ENCODE peak calls at places on chromosomes 16 and 17, in six cellular contexts. Z is PC-9; U is CD4-positive, alpha-beta T cell; W is foreskin keratinocyte; I is transverse colon; S is psoas muscle. Y is an unnamed sample.

GRCh38 chr16:66656547-66656946 is 40.0 kb downstream of the CMTM4 start:
- DNase-seq in Z (no peak), I (no peak), U (no peak), S (no peak), W (no peak), Y (no peak)

GRCh38 chr17:65278050-65278819 is 141.1 kb downstream of the RGS9 start:
- DNase-seq in S (peak), I (peak), Z (peak), U (no peak), W (no peak), Y (peak)

GRCh38 chr17:43871947-43872690 is 25.1 kb downstream of the CD300LG start:
- DNase-seq in W (peak), I (peak), S (no peak), Z (peak), U (no peak), Y (peak)

GRCh38 chr17:350706-351435 is 1.7 kb downstream of the RPH3AL start:
- DNase-seq in I (peak), Z (peak), S (peak), U (no peak), W (peak), Y (peak)

GRCh38 chr16:68229431-68230175 is 6.3 kb downstream of the ESRP2 start:
- DNase-seq in S (no peak), W (peak), Z (no peak), I (no peak), U (peak), Y (peak)

GRCh38 chr17:82095777-82096708 is 2.0 kb downstream of the FASN start:
- DNase-seq in S (peak), U (no peak), I (no peak), W (no peak), Z (peak), Y (no peak)

GRCh38 chr17:79011451-79012147 is 2.0 kb upstream of the CANT1 start:
- DNase-seq in U (no peak), W (peak), S (no peak), I (no peak), Z (peak), Y (no peak)

GRCh38 chr17:75854111-75854748 is 905 bp downstream of the WBP2 start:
- DNase-seq in I (no peak), S (no peak), U (no peak), Z (peak), W (peak), Y (no peak)

GRCh38 chr16:68400924-68401460 is 47.3 kb downstream of the SMPD3 start:
- DNase-seq in W (no peak), U (no peak), S (no peak), I (no peak), Z (no peak), Y (no peak)

GRCh38 chr16:12027091-12027490 is 50.6 kb downstream of the SNX29 start:
- DNase-seq in S (no peak), I (no peak), W (peak), Z (peak), U (no peak), Y (peak)

GRCh38 chr17:78269893-78270490 is 38.6 kb downstream of the TMEM235 start:
- DNase-seq in W (no peak), Z (no peak), I (no peak), S (no peak), U (no peak), Y (no peak)

DNA sequence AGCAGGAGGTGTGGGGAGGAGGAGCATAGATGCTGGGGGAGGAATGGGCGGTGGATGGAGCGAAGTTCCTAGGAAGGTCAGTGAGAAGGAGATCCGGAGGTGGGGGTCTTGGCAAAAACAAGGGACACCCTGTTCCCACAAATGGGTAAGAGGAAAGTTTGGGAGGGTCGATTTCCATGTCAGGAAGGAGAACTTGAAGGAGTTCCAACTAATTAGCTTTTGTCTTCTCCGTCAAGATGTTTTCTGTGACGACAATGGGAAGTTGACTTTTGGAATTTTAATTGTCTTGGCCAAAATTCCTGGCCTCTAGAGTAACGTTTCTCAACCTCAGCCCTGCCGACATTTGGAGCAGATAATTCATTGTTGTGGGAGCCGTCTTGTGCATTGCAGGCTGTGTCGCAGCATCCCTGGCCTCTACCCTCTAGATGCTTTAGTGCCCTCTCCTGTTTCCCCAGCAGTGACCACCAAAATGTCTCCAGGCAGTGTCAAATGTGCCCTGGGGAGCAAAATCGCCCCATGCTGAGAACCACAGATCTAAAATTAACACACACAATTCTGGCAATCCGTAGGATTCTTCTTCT is 97.1 kb downstream of the PITPNC1 start:
- DNase-seq in I (no peak), Z (no peak), U (no peak), S (no peak), W (no peak), Y (no peak)
- TF ChIP-seq CTCF in I (no peak), Z (no peak), U (no peak), S (no peak), W (no peak), Y (no peak)

GRCh38 chr17:59845595-59846390 is 47.0 kb downstream of the TUBD1 start:
- DNase-seq in I (peak), Z (peak), W (peak), S (peak), U (no peak), Y (peak)
- TF ChIP-seq CTCF in I (no peak), Z (peak), W (no peak), S (no peak), U (no peak), Y (no peak)

GRCh38 chr16:88681084-88681680 is 5.1 kb downstream of the SNAI3 start:
- DNase-seq in S (no peak), W (no peak), I (peak), Z (peak), U (peak), Y (peak)

GRCh38 chr16:88681709-88682451 is 4.4 kb downstream of the SNAI3 start:
- DNase-seq in U (peak), S (no peak), Z (no peak), W (no peak), I (peak), Y (no peak)

GRCh38 chr16:88678224-88678979 is 7.9 kb downstream of the SNAI3 start:
- DNase-seq in U (no peak), I (no peak), S (no peak), W (no peak), Z (no peak), Y (no peak)

GRCh38 chr16:88677721-88678120 is 8.6 kb downstream of the SNAI3 start:
- DNase-seq in W (no peak), U (no peak), Z (no peak), S (no peak), I (no peak), Y (no peak)

GRCh38 chr16:88680554-88681083 is 5.7 kb downstream of the SNAI3 start:
- DNase-seq in U (no peak), Z (no peak), S (no peak), W (no peak), I (no peak), Y (no peak)
- TF ChIP-seq CTCF in U (no peak), Z (no peak), S (no peak), W (no peak), I (no peak), Y (no peak)

GRCh38 chr16:56895813-56896212 is 30.8 kb downstream of the SLC12A3 start:
- DNase-seq in W (no peak), S (no peak), U (no peak), I (no peak), Z (no peak), Y (no peak)
- TF ChIP-seq CTCF in W (no peak), S (no peak), U (no peak), I (no peak), Z (no peak), Y (no peak)

GRCh38 chr17:17809527-17810373 is 27.0 kb downstream of the SREBF1 start:
- DNase-seq in S (peak), I (no peak), W (peak), U (no peak), Z (no peak), Y (no peak)

GRCh38 chr17:17808706-17809432 is 27.9 kb downstream of the SREBF1 start:
- DNase-seq in U (no peak), W (no peak), I (no peak), S (no peak), Z (no peak), Y (no peak)

GRCh38 chr17:17811381-17812210 is 25.2 kb downstream of the SREBF1 start:
- DNase-seq in U (no peak), S (no peak), W (no peak), I (no peak), Z (no peak), Y (no peak)

GRCh38 chr17:17812211-17813054 is 24.4 kb downstream of the SREBF1 start:
- DNase-seq in W (no peak), I (peak), U (peak), S (peak), Z (peak), Y (peak)

DNA sequence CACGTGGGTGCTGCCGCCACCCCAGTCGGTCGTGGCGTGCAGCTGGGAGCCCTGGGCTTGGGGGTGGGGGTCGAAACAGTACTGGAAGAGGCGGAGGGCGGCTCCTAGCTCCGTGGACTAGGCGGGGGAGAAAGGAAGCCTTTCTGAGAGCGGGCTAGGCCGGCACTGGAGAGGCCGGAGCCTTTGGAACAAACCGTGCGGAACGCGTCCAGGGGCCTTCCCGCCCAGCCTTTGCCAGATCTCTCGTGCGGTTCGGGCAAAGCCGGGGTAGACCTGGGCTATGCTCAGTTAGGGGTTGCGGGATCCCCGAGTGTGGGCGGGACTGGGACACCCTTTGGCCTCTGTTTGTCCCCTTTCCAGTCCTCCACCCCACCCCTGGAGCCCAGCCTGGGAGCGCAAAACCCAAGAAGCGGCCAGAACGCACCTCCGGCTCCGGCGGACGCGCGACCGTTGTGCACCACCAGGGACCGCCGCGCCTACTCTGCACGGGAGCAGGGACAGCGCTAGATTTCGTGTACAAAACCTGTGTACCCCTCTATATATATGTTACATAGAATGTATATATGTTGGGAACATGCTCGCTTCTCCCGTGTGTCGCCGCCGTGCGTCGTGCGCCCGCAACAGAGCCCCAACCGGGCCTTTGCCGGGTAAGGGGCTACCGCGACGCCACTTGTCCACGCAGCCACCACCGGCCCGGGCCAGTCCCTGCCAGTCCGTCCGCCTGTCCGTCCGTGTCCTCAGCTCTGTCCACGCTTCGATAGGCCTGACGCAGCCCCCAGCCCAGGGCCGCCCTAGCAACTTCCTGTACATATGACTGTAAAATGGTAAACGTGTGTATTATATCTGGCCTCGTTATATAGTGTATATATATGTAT is 26.2 kb downstream of the SREBF1 start:
- DNase-seq in S (no peak), Z (no peak), U (no peak), I (no peak), W (peak), Y (no peak)
- TF ChIP-seq CTCF in S (no peak), Z (no peak), U (no peak), I (no peak), W (no peak), Y (no peak)

GRCh38 chr16:57999366-57999970 is 1.0 kb downstream of the ZNF319 start:
- DNase-seq in I (no peak), U (peak), W (peak), S (no peak), Z (no peak), Y (peak)
- TF ChIP-seq CTCF in I (no peak), U (no peak), W (peak), S (no peak), Z (no peak), Y (no peak)

DNA sequence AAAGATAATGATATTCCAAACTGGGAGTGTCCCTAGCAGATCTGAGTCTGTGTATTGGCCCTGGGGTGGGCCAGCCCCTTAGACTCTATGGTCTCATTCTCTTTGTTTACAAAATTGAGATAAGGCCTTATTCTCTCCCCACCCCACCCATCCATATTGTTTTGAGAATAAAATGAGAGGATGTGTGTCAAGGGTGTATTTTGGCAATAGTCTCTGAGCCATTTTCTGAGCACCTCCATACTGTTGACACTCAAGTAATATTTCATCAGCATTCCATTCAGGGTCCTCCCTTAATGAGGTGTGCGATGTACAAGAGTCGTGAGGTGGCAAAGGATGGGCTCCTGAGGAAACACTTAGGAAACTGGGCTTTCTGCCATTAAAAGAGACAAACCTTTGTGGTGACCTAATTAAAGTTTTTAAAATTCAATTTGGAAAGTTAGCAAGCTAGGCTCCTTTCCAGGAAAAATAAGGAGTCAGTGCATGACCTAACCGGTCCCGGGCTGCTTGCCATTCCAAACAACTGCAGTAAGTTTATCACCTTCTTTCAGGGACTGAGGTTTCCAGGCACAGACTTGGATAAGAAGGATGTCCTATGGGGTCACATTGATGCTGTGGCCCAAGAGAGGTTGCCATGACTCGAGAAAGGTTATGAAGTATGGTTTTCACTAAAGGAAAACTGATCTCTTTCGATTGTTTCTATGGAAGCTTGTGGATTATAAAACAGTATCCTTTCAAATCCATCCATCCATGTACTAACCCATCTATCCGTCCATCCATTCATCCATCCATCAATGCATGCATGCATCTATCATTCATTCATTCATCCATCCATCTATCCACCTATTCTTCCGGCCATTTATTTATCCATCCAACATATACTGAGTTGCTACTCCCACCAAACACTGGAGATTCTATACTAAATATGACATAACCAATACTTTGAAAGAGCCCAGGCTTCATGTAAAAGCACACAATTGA is 443.3 kb downstream of the UTP18 start:
- DNase-seq in S (peak), Z (no peak), U (no peak), I (no peak), W (peak), Y (no peak)
- TF ChIP-seq CTCF in S (no peak), Z (no peak), U (no peak), I (no peak), W (no peak), Y (no peak)

Y was measured in Calu3.